ENCODE peak calls at places on chromosomes 16 and 17, in five cellular contexts. G, E, L, V and U are unnamed samples.

GRCh38 chr17:44672479-44673093 is 16.3 kb downstream of the MEIOC start:
- DNase-seq in G (no peak), E (peak; percentile 42), L (no peak), V (peak; percentile 52), U (no peak)

GRCh38 chr16:74472010-74472409 is 50.7 kb upstream of the CLEC18B start:
- DNase-seq in G (no peak), E (no peak), L (no peak), V (no peak), U (no peak)

GRCh38 chr17:81878294-81878693 is 7.2 kb upstream of the ARHGDIA start:
- DNase-seq in G (no peak), E (no peak), L (no peak), V (no peak), U (no peak)

GRCh38 chr17:81373536-81374160 is 21.6 kb upstream of the BAHCC1 start:
- DNase-seq in G (no peak), E (no peak), L (no peak), V (no peak), U (no peak)

GRCh38 chr16:80614908-80615696 is 74.3 kb downstream of the DYNLRB2 start:
- DNase-seq in G (no peak), E (no peak), L (no peak), V (peak; percentile 69), U (no peak)

GRCh38 chr17:82930043-82930923 is 90.5 kb upstream of the ZNF750 start:
- DNase-seq in G (no peak), E (no peak), L (no peak), V (no peak), U (no peak)

GRCh38 chr17:47165137-47165536 is 24.0 kb downstream of the CDC27 start:
- DNase-seq in G (no peak), E (no peak), L (no peak), V (no peak), U (no peak)

GRCh38 chr17:63381101-63381729 is 64.9 kb downstream of the CYB561 start:
- DNase-seq in G (no peak), E (no peak), L (no peak), V (peak; percentile 73), U (no peak)

GRCh38 chr16:85987750-85988078 is 88.8 kb downstream of the IRF8 start:
- DNase-seq in G (no peak), E (no peak), L (no peak), V (no peak), U (no peak)

GRCh38 chr17:82204831-82205719 is 7.6 kb downstream of the CCDC57 start:
- DNase-seq in G (no peak), E (no peak), L (peak; percentile 63), V (peak; percentile 63), U (no peak)

GRCh38 chr16:49018259-49018931 is 263.2 kb downstream of the CBLN1 start:
- DNase-seq in G (no peak), E (no peak), L (no peak), V (no peak), U (no peak)

GRCh38 chr16:53435066-53435688 is 906 bp downstream of the RBL2 start:
- DNase-seq in G (peak; percentile 77), E (peak; percentile 86), L (peak; percentile 71), V (peak; percentile 90), U (peak; percentile 40)

GRCh38 chr17:70622382-70623260 is 453.3 kb downstream of the KCNJ2 start:
- DNase-seq in G (peak; percentile 77), E (peak; percentile 49), L (no peak), V (peak; percentile 46), U (no peak)

GRCh38 chr16:17548825-17549224 is 78.1 kb upstream of the XYLT1 start:
- DNase-seq in G (no peak), E (no peak), L (no peak), V (no peak), U (no peak)

GRCh38 chr17:29722411-29723198 is 99.9 kb upstream of the CORO6 start:
- DNase-seq in G (no peak), E (peak; percentile 95), L (no peak), V (peak; percentile 98), U (peak; percentile 91)

GRCh38 chr17:78991017-78991783 is 11.5 kb upstream of the LGALS3BP start:
- DNase-seq in G (peak; percentile 44), E (no peak), L (no peak), V (no peak), U (no peak)

GRCh38 chr17:66677201-66677981 is 157.5 kb upstream of the CACNG5 start:
- DNase-seq in G (no peak), E (no peak), L (no peak), V (peak; percentile 82), U (no peak)

GRCh38 chr16:89360760-89361435 is 129.5 kb downstream of the ANKRD11 start:
- DNase-seq in G (no peak), E (peak; percentile 53), L (no peak), V (no peak), U (no peak)

GRCh38 chr17:56292010-56292409 is 138.7 kb downstream of the ANKFN1 start:
- DNase-seq in G (no peak), E (no peak), L (no peak), V (no peak), U (no peak)

GRCh38 chr16:29818082-29818481 is 2.1 kb downstream of the PAGR1 start:
- DNase-seq in G (no peak), E (no peak), L (no peak), V (no peak), U (no peak)

GRCh38 chr16:56372938-56373337 is 52.4 kb downstream of the AMFR start:
- DNase-seq in G (no peak), E (no peak), L (no peak), V (no peak), U (no peak)

GRCh38 chr17:48160177-48160967 is 52.8 kb downstream of the SNX11 start:
- DNase-seq in G (no peak), E (no peak), L (no peak), V (no peak), U (no peak)

GRCh38 chr16:1014771-1015495 is 33.4 kb downstream of the SOX8 start:
- DNase-seq in G (no peak), E (no peak), L (no peak), V (no peak), U (no peak)

GRCh38 chr17:80068301-80069160 is 32.1 kb downstream of the CCDC40 start:
- DNase-seq in G (no peak), E (no peak), L (no peak), V (peak; percentile 71), U (peak; percentile 25)

GRCh38 chr17:17921192-17922082 is 50.8 kb downstream of the TOM1L2 start:
- DNase-seq in G (no peak), E (no peak), L (no peak), V (peak; percentile 95), U (peak; percentile 69)

GRCh38 chr16:4693956-4694663 is 748 bp downstream of the NUDT16L1 start:
- DNase-seq in G (no peak), E (peak; percentile 56), L (no peak), V (peak; percentile 81), U (no peak)

GRCh38 chr16:57113042-57113453 is 20.7 kb downstream of the CPNE2 start:
- DNase-seq in G (no peak), E (no peak), L (no peak), V (peak; percentile 48), U (no peak)

GRCh38 chr16:66207139-66207863 is 159.2 kb upstream of the CDH5 start:
- DNase-seq in G (no peak), E (peak; percentile 18), L (no peak), V (peak; percentile 65), U (no peak)

GRCh38 chr16:1309888-1310831 is 724 bp downstream of the UBE2I start:
- DNase-seq in G (no peak), E (peak; percentile 73), L (no peak), V (peak; percentile 52), U (no peak)

GRCh38 chr17:1894753-1895339 is 65.0 kb downstream of the RPA1 start:
- DNase-seq in G (no peak), E (no peak), L (no peak), V (no peak), U (no peak)

DNA sequence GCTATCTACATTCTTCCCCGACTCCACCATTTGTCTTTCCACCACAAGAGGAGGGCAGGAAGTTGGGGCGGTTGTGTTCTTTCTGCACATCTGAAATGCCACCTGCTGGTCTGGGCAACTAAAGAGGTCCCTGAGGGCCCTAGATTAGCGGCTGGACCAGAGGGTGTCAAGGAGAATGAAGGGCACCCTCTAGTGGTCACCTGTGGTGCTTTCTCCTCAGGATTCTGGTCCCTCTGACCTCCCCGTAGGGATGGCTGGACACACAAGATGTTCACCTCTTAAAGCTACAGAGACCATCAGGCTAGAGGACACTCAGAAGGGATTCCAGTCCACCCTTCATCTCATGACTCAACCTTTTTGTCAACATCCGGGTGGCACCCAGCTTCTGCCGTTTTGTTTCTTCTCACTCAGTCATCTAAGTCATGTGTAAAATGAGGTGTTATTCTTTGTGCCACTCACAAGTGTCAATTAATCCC is 2.9 kb upstream of the SCIMP start:
- DNase-seq in G (no peak), E (peak; percentile 96), L (peak; percentile 82), V (peak; percentile 69), U (no peak)
- TF ChIP-seq CTCF in G (peak; percentile 55), E (peak; percentile 99), L (peak; percentile 87), V (peak; percentile 72), U (peak; percentile 52)

GRCh38 chr16:10579965-10580918 is at the start of gene EMP2:
- DNase-seq in G (no peak), E (no peak), L (no peak), V (peak; percentile 78), U (peak; percentile 28)
- TF ChIP-seq CTCF in G (peak; percentile 34), E (no peak), L (peak; percentile 87), V (peak; percentile 70), U (peak; percentile 67)

GRCh38 chr16:12170103-12171025 is 193.8 kb downstream of the SNX29 start:
- DNase-seq in G (no peak), E (no peak), L (no peak), V (peak; percentile 49), U (no peak)

GRCh38 chr16:12163970-12164369 is 187.4 kb downstream of the SNX29 start:
- DNase-seq in G (no peak), E (no peak), L (no peak), V (no peak), U (no peak)

GRCh38 chr16:12162586-12162985 is 186.1 kb downstream of the SNX29 start:
- DNase-seq in G (no peak), E (no peak), L (no peak), V (no peak), U (no peak)

GRCh38 chr16:12168054-12169018 is 191.8 kb downstream of the SNX29 start:
- DNase-seq in G (no peak), E (no peak), L (no peak), V (no peak), U (no peak)

DNA sequence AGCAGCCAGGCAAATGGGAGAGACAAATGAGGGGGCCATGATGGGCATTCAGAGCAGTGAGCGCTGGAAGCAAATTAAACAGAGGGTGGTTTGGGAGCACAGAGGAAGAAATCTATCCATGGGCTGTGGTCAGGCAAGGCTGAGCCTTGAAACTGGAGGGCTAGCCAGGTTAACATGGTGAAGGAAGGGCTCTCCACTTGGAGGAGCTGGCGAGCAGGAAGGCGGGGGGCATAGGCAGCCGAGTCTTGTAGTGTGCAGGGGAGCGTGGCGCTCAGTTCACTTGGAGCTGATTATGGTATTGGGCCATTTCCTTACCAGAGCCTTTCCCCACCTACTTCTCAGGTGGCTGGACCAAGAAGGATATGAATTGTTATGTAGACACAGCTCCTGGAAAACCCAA is 189.7 kb downstream of the SNX29 start:
- DNase-seq in G (no peak), E (no peak), L (no peak), V (no peak), U (no peak)
- TF ChIP-seq CTCF in G (no peak), E (peak; percentile 29), L (no peak), V (no peak), U (no peak)

DNA sequence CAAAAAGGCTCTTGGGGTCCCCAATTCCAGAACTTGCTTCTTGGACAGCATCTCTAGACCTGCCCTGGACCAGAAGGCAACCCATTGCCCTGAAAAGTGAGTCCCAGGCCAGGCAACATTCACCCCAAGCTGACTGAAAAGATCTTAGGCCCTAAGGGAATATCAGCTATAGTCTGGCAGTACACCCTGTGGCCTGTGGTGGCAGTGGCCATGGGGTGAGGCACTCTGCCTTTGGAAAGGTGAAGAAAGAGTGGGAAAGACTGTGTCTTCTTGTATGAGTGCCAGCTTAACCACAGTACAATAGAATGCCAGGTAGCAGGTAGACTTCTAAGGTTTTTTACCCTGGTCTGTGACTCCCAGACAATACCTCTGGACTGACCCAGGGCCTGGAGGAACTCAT is 564.5 kb downstream of the CDH8 start:
- DNase-seq in G (no peak), E (no peak), L (no peak), V (no peak), U (no peak)
- TF ChIP-seq CTCF in G (no peak), E (no peak), L (no peak), V (no peak), U (no peak)